ENCODE peak calls at places on chromosomes 3 and 15, in four cellular contexts. B is K562, L is A549, T is GM12878. N is an unnamed sample.

GRCh38 chr3:10180738-10181295 is 16.1 kb downstream of the IRAK2 start:
- DNase-seq in B (no peak), L (no peak), T (no peak), N (no peak)

GRCh38 chr15:78317145-78317836 is 17.9 kb upstream of the SKIC8 start:
- DNase-seq in B (peak), L (peak), T (no peak), N (no peak)

GRCh38 chr3:166005126-166005525 is 167.9 kb upstream of the BCHE start:
- DNase-seq in B (no peak), L (no peak), T (no peak), N (no peak)

GRCh38 chr3:194395201-194395600 is 3.9 kb downstream of the GP5 start:
- DNase-seq in B (peak), L (no peak), T (no peak), N (peak)

GRCh38 chr3:75341324-75342067 is 322.6 kb upstream of the FRG2C start:
- DNase-seq in B (peak), L (no peak), T (no peak), N (no peak)

GRCh38 chr3:128068156-128068620 is 16.0 kb downstream of the SEC61A1 start:
- DNase-seq in B (peak), L (peak), T (no peak), N (peak)

GRCh38 chr15:83210619-83211018 is 3.0 kb upstream of the HDGFL3 start:
- DNase-seq in B (peak), L (no peak), T (no peak), N (no peak)

GRCh38 chr3:195060217-195060481 is 210.8 kb downstream of the XXYLT1 start:
- DNase-seq in B (no peak), L (no peak), T (no peak), N (no peak)

GRCh38 chr3:184337981-184338380 is 581 bp downstream of the FAM131A start:
- DNase-seq in B (no peak), L (no peak), T (no peak), N (no peak)

GRCh38 chr3:133525435-133525834 is 48.1 kb upstream of the CDV3 start:
- DNase-seq in B (no peak), L (no peak), T (no peak), N (peak)

GRCh38 chr3:155070316-155070715 is 9.8 kb upstream of the MME start:
- DNase-seq in B (no peak), L (no peak), T (no peak), N (peak)

GRCh38 chr15:73985101-73985873 is 6.8 kb downstream of the STOML1 start:
- DNase-seq in B (no peak), L (no peak), T (no peak), N (peak)

DNA sequence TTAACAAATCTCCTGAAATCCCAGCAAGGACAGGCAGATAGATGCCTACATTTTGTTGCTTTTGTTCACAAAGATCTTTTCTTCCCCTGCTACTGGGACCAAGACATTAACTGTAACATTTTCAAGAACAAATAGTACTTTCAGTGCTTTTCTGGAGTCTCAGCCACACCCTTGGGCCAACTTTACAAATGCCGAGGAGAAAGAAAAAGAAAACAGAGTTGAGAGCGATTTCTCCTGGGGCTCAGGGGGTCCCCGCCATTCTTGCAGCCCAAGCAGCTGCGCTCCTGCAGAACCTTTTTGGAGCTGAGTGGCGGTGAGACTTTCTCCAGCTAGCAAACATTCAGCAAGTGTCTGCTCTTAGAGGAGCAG is 18.8 kb downstream of the EID1 start:
- DNase-seq in B (no peak), L (no peak), T (no peak), N (no peak)
- H3K4me3 ChIP-seq in B (peak), L (no peak), T (no peak), N (no peak)

GRCh38 chr15:57663262-57663661 is 43.3 kb upstream of the POLR2M start:
- DNase-seq in B (no peak), L (no peak), T (no peak), N (no peak)

GRCh38 chr15:57665939-57666338 is 40.6 kb upstream of the POLR2M start:
- DNase-seq in B (no peak), L (no peak), T (no peak), N (no peak)

GRCh38 chr15:57662802-57663201 is 43.7 kb upstream of the POLR2M start:
- DNase-seq in B (no peak), L (no peak), T (no peak), N (no peak)

GRCh38 chr15:57665187-57665586 is 41.3 kb upstream of the POLR2M start:
- DNase-seq in B (no peak), L (no peak), T (no peak), N (no peak)

DNA sequence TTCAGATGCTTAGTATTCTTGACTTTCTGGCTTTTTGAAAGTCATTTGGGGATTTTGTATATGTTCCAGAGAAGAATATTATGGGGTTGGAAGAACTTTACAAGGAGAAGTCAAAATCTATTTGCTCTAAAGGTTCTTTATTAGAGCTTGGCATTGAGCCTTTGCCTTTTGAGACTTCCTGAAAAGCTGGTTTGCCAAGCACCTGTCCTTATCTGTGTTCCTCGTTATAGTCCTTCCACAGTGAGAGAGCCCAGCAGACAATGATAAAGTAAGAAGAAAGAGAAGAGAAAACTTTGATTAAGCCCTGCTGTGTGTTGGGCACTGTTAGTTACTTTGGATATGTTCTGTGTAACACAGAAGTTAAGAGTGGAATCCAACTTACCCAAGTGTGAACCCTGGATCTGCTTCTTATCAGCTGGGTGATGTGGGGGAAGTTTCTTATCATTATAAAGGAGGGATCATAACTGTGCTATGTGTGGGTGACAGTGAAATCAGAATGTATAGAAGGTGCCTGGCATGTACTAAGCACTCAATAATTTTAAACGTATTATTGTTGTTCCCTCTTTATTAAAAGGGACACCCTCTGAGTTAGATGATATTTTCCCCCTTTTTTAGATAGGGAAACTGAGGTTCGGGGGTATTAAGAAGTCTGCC is 44.3 kb upstream of the POLR2M start:
- DNase-seq in B (no peak), L (no peak), T (no peak), N (no peak)
- TF ChIP-seq ELK1 in B (no peak), L (no peak), T (no peak), N (no peak)

DNA sequence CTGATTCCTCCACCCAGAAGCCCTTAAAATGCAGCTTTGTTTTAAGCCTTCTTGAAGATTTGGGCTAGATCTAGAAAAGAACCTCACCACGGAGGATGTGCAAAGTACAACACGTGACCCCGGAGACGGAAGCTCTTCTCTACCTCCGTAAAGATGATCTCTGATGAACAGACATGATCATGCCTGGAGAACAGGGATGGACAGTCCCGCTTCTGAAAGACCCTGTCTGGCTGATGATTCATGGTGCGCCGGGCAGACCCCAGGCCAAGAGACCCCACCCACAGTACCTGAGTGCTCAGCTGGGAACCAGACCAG is 60.7 kb upstream of the TFRC start:
- DNase-seq in B (peak), L (no peak), T (no peak), N (no peak)
- H3K4me3 ChIP-seq in B (peak), L (no peak), T (no peak), N (no peak)

GRCh38 chr3:186783070-186783730 is at the start of gene EIF4A2:
- DNase-seq in B (peak), L (peak), T (no peak), N (peak)
- TF ChIP-seq ELK1 in B (no peak), L (no peak), T (peak), N (no peak)

DNA sequence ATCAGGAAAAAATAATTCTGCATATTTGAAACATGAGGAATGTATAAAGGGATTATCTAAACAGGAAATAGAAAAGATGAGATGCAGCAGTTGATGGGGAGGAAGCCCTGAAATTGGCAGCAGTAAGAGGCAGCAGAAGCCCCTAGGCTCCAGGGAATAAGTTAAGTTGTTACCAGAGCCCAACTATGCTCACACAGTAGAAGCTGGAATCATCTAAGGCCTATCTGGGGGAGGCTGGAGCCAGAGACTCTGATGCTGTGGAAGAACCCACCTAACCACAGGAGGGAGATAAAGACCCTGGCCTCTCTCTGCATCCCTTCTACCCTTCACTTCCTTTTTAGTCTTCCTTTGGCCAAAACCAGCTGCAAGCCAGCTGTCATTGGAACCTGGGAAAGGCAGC is 519.7 kb downstream of the DIPK2A start:
- DNase-seq in B (no peak), L (no peak), T (no peak), N (no peak)
- H3K4me3 ChIP-seq in B (no peak), L (no peak), T (no peak), N (no peak)

DNA sequence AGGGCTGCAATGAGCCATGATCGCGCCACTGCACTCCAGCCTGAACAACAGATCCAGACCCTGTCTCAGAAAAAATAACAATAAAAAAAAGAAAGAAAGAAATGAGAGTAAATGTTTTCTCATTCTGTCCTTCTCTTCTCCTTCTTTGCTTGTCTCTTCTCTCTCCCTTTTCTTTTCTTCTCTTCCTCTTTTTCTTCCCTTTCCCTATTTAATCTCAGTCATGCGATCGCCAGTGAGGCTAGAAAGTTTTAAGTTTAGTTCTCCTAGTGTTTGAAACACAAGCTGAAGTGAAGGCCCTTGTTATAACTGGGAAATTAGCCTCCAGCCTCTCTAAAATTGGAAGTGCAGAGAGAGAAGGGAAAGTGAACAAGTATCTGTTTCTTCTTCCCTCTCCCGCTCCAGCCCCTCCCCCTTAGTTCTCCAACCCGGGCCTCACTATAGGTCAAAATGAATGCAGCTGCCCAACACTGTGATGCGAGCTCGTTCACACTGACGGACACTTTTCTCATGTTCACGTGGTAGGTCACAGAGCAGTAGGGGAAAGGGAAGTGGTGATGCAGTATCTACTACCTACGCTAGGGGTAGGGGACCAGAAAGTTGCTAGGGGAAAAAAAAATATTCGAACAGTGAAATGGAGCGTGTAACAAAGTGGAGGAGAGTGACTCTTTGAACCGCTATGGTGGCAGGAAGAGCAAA is 23.4 kb upstream of the TSC22D2 start:
- DNase-seq in B (peak), L (no peak), T (peak), N (peak)
- TF ChIP-seq ELK1 in B (no peak), L (no peak), T (no peak), N (no peak)

DNA sequence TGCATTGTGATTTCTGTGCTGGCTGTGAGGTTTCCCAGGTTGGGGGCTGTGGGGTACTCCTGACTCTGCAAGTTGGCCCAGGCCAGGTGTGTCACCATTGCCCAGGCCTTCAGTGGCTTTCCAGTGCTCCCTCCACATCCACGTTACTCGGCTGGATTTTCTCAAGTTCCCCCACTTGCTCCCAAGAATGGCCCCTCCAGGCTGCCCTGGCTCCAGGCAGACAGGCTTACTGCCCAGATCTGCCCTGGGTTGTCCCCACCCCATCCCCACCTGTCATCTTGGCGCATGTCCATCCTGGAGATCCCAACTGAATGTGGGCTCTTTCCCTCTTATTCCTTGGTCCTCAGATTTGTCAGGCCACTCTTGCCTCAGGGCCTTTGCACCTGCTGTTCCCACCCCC is 3.6 kb downstream of the APBA2 start:
- DNase-seq in B (no peak), L (no peak), T (no peak), N (no peak)
- H3K4me3 ChIP-seq in B (no peak), L (no peak), T (no peak), N (no peak)

DNA sequence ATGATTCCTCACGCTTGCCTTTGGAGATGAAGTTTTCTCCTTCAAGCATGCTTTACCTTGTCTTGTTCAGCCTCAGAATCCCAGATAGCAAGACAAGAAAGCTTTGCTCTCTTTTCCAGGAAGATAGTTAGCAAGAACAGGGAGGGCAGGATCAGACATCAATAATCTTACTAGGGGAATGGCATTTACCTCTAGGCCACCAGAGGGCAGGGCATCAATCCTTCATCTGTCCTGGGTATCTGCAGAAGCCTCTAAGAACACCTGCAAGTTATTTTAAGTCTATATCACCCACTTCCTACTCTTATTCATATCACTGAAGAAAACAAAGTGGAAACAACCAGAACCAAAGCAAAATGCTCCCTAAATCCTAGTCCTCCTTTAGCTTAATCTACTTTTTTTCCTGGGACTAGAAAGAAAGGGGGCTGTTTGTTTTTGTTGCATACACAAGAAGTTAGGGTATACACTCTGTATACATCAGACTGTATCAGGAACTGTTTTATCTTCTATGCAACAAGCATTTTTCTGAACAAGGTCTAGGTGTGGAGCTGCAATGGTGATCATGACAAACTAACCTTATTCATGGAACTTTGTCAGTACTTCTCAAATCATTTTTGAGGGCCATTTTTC is 862.5 kb downstream of the CADM2 start:
- DNase-seq in B (no peak), L (peak), T (no peak), N (no peak)
- TF ChIP-seq ELK1 in B (no peak), L (no peak), T (no peak), N (no peak)

N was measured in IMR-90.